ENCODE peak calls at places on chromosomes 2 and 18, in eight cellular contexts. B is foreskin fibroblast, L is PC-3, Z is fibroblast of lung, O is left lung, Y is colonic mucosa, S is heart left ventricle, Q is thoracic aorta. H is an unnamed sample.

GRCh38 chr2:144256996-144257707 is 262.8 kb downstream of the ZEB2 start:
- DNase-seq in B (peak; percentile 57), L (no peak), Z (peak; percentile 64), O (no peak), Y (no peak), S (no peak), Q (no peak), H (no peak)

GRCh38 chr18:13161276-13161899 is 57.2 kb upstream of the LDLRAD4 start:
- DNase-seq in B (no peak), L (no peak), Z (no peak), O (no peak), Y (no peak), S (no peak), Q (no peak), H (no peak)

GRCh38 chr2:74025971-74026612 is 41.4 kb downstream of the TET3 start:
- DNase-seq in B (peak; percentile 79), L (no peak), Z (no peak), O (no peak), Y (peak; percentile 55), S (no peak), Q (no peak), H (no peak)

GRCh38 chr2:40184551-40184950 is 267.3 kb downstream of the SLC8A1 start:
- DNase-seq in B (no peak), L (no peak), Z (no peak), O (no peak), Y (no peak), S (no peak), Q (no peak), H (no peak)

GRCh38 chr18:74376523-74376922 is 60.9 kb downstream of the C18orf63 start:
- DNase-seq in B (no peak), L (no peak), Z (no peak), O (no peak), Y (peak; percentile 10), S (no peak), Q (no peak), H (no peak)

GRCh38 chr2:233165895-233166661 is 85.4 kb upstream of the ATG16L1 start:
- DNase-seq in B (no peak), L (peak; percentile 84), Z (peak; percentile 13), O (peak; percentile 85), Y (peak; percentile 60), S (peak; percentile 32), Q (no peak), H (peak; percentile 46)

GRCh38 chr2:138985881-138986280 is 205.7 kb upstream of the NXPH2 start:
- DNase-seq in B (no peak), L (no peak), Z (no peak), O (no peak), Y (no peak), S (no peak), Q (no peak), H (no peak)

GRCh38 chr2:95353613-95354468 is 48.7 kb upstream of the FAHD2A start:
- DNase-seq in B (no peak), L (no peak), Z (no peak), O (peak; percentile 27), Y (no peak), S (peak; percentile 3), Q (no peak), H (no peak)

GRCh38 chr2:231900486-231900942 is 25.7 kb downstream of the NPPC start:
- DNase-seq in B (peak; percentile 82), L (peak; percentile 90), Z (peak; percentile 47), O (peak; percentile 74), Y (peak; percentile 89), S (peak; percentile 47), Q (no peak), H (peak; percentile 10)

GRCh38 chr2:152330235-152330866 is 4.6 kb upstream of the FMNL2 start:
- DNase-seq in B (no peak), L (peak; percentile 18), Z (no peak), O (no peak), Y (no peak), S (no peak), Q (no peak), H (no peak)

GRCh38 chr2:85409719-85410583 is at the start of gene CAPG:
- DNase-seq in B (no peak), L (peak; percentile 85), Z (peak; percentile 23), O (peak; percentile 91), Y (peak; percentile 97), S (no peak), Q (no peak), H (no peak)

GRCh38 chr2:50492452-50492851 is 539.5 kb downstream of the NRXN1 start:
- DNase-seq in B (peak; percentile 56), L (peak; percentile 62), Z (peak; percentile 42), O (no peak), Y (peak; percentile 24), S (peak; percentile 15), Q (no peak), H (no peak)

GRCh38 chr2:229044581-229044980 is 226.5 kb downstream of the PID1 start:
- DNase-seq in B (peak; percentile 37), L (no peak), Z (peak; percentile 45), O (no peak), Y (no peak), S (no peak), Q (no peak), H (no peak)

GRCh38 chr2:31558401-31559295 is 22.1 kb downstream of the SRD5A2 start:
- DNase-seq in B (peak; percentile 88), L (peak; percentile 82), Z (peak; percentile 11), O (peak; percentile 32), Y (no peak), S (no peak), Q (no peak), H (peak; percentile 68)

GRCh38 chr2:188776634-188777033 is 197.5 kb upstream of the COL3A1 start:
- DNase-seq in B (peak; percentile 83), L (peak; percentile 85), Z (peak; percentile 89), O (no peak), Y (no peak), S (no peak), Q (no peak), H (no peak)

GRCh38 chr2:17628349-17629261 is 88.1 kb downstream of the VSNL1 start:
- DNase-seq in B (no peak), L (no peak), Z (peak; percentile 86), O (no peak), Y (no peak), S (no peak), Q (no peak), H (no peak)

GRCh38 chr2:149080964-149081363 is 42.5 kb downstream of the LYPD6B start:
- DNase-seq in B (no peak), L (no peak), Z (no peak), O (no peak), Y (no peak), S (no peak), Q (no peak), H (no peak)

GRCh38 chr2:96928277-96928781 is 58.1 kb downstream of the FAM178B start:
- DNase-seq in B (peak; percentile 56), L (no peak), Z (no peak), O (no peak), Y (no peak), S (no peak), Q (no peak), H (no peak)

GRCh38 chr2:32901313-32901712 is 45.4 kb upstream of the LTBP1 start:
- DNase-seq in B (no peak), L (no peak), Z (no peak), O (no peak), Y (no peak), S (no peak), Q (no peak), H (no peak)

DNA sequence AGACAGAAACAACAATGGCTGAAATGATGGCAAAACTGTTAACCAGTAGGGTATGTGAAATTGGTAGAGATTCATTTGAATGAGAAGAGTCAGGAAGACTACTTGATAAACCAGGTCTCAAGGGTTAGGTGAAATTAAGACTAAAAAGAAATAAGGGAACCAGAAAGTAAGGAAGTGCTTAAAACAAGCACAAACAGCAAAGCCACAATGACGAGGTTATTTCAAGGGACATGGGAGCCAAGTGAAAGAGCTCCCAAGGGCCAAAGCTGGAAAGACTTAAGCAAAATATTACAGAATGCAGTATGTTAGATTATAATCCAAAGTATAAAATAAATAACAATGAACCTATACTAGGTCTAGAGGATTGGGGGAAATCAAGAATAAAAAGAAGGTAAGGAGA is 19.3 kb upstream of the CD302 start:
- DNase-seq in B (no peak), L (no peak), Z (no peak), O (no peak), Y (no peak), S (no peak), Q (no peak), H (no peak)
- H3K4me3 ChIP-seq in B (no peak overlapping the region), L (no peak overlapping the region), Z (no peak overlapping the region), O (no peak overlapping the region), Y (no peak overlapping the region), S (no peak overlapping the region), Q (no peak overlapping the region), H (no peak overlapping the region)

DNA sequence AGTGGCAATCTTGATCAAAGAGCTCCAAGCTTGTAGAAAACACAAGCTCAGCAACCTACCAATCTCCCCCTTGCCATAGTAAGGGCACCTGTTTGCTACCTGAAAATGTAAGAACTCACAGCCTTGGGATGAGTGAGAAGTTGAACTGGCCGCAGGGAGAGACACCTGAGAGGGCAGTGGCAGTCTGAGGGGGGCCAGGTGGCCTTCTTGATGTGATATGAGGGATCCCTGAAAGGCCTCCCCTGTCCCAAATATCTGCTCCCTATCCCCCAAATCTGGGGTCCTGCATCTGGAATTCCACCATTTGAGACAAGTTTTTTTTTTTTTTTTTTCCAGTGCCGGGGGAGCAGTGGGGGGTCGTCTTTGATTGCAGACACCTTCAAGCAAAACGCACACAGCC is 230.2 kb upstream of the SMAD2 start:
- DNase-seq in B (no peak), L (no peak), Z (no peak), O (no peak), Y (no peak), S (no peak), Q (no peak), H (no peak)
- H3K4me3 ChIP-seq in B (peak overlapping the region; percentile 67), L (peak overlapping the region; percentile 18), Z (peak overlapping the region; percentile 62), O (peak overlapping the region; percentile 59), Y (no peak overlapping the region), S (no peak overlapping the region), Q (peak overlapping the region; percentile 83), H (no peak overlapping the region)

DNA sequence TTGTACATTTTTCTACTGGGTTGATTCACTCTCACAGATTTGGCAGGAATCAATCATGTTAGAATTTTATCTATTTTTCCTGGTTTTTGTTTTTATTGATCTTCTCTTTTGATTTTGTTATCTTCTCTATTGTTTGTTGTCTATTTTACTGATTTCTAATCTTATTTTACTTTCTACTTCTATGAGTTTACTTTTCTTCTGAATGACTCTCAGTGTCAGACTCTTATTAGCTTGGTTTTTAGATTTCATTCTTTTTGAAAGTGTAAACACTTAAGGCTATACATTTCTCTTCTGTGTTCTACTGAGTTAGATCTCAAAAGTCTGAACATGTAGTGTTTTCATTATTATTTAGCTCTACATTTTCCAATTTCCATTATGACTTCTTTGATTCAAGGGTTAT is 47.1 kb downstream of the THOC1 start:
- DNase-seq in B (no peak), L (no peak), Z (no peak), O (no peak), Y (no peak), S (no peak), Q (no peak), H (no peak)
- H3K4me3 ChIP-seq in B (no peak overlapping the region), L (no peak overlapping the region), Z (no peak overlapping the region), O (no peak overlapping the region), Y (no peak overlapping the region), S (no peak overlapping the region), Q (no peak overlapping the region), H (no peak overlapping the region)

DNA sequence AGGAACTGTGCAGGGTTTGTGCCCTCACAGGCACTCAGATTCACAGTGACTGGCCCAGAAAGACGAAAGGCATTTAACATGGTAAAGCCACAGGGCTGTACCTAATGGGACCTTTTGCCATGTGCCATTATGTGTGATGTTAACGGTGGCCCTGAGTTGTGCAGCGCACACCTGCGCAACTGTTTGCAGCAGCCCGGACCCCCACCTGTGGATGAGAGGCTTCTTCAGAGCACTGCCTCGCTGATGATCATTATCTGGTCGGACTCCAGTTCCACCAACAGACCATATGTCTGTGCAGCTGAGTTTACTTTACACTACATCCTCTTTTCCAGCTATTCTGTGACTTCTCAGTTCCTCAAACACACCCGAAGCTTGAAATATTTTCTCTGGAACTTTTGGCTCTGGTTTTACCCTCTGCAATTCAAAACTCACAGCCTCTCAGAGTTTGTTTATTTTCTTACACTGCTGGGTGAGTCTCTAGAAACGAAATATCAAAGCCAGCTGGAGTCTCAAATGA is 35.6 kb upstream of the UBE2F start:
- DNase-seq in B (peak; percentile 83), L (no peak), Z (peak; percentile 54), O (no peak), Y (no peak), S (no peak), Q (no peak), H (no peak)
- H3K4me3 ChIP-seq in B (no peak overlapping the region), L (no peak overlapping the region), Z (no peak overlapping the region), O (no peak overlapping the region), Y (no peak overlapping the region), S (no peak overlapping the region), Q (no peak overlapping the region), H (no peak overlapping the region)

H was measured in gastrocnemius medialis.